ENCODE peak calls at places on chromosome 4, in nine cellular contexts. K is vagina; V is tibial nerve; P is suprapubic skin; C is IMR-90; W is sigmoid colon; M is CD4-positive, CD25-positive, alpha-beta regulatory T cell; U is psoas muscle; N is WERI-Rb-1. T is an unnamed sample.

GRCh38 chr4:105466580-105466979 is 7.3 kb downstream of the PPA2 start:
- DNase-seq in K (no peak), V (no peak), P (no peak), C (no peak), W (no peak), M (no peak), U (no peak), N (no peak), T (no peak)

GRCh38 chr4:105433421-105433820 is 40.4 kb downstream of the PPA2 start:
- DNase-seq in K (no peak), V (no peak), P (no peak), C (no peak), W (no peak), M (no peak), U (no peak), N (no peak), T (no peak)

GRCh38 chr4:75729836-75730235 is 5.5 kb downstream of the USO1 start:
- DNase-seq in K (no peak), V (no peak), P (no peak), C (no peak), W (no peak), M (no peak), U (no peak), N (no peak), T (no peak)

GRCh38 chr4:83083925-83084475 is 30.5 kb downstream of the PLAC8 start:
- DNase-seq in K (no peak), V (no peak), P (no peak), C (no peak), W (no peak), M (peak), U (no peak), N (no peak), T (no peak)

GRCh38 chr4:25795091-25795490 is 67.7 kb downstream of the SEL1L3 start:
- DNase-seq in K (no peak), V (no peak), P (no peak), C (no peak), W (no peak), M (no peak), U (no peak), N (no peak), T (no peak)

GRCh38 chr4:83205760-83206159 is 78.8 kb downstream of the COQ2 start:
- DNase-seq in K (no peak), V (no peak), P (no peak), C (no peak), W (no peak), M (no peak), U (no peak), N (no peak), T (no peak)

GRCh38 chr4:79253930-79254329 is 71.9 kb downstream of the NAA11 start:
- DNase-seq in K (no peak), V (no peak), P (no peak), C (no peak), W (no peak), M (no peak), U (no peak), N (no peak), T (no peak)

GRCh38 chr4:79042079-79042674 is 102.9 kb upstream of the PAQR3 start:
- DNase-seq in K (no peak), V (peak), P (no peak), C (peak), W (no peak), M (no peak), U (no peak), N (peak), T (no peak)

GRCh38 chr4:152696764-152697250 is 17.0 kb upstream of the TMEM154 start:
- DNase-seq in K (no peak), V (peak), P (no peak), C (peak), W (no peak), M (peak), U (no peak), N (no peak), T (no peak)

GRCh38 chr4:74615411-74615810 is 170.5 kb downstream of the AREG start:
- DNase-seq in K (no peak), V (no peak), P (no peak), C (no peak), W (no peak), M (no peak), U (no peak), N (peak), T (no peak)

GRCh38 chr4:39613093-39613656 is 25.5 kb downstream of the SMIM14 start:
- DNase-seq in K (no peak), V (no peak), P (no peak), C (peak), W (no peak), M (no peak), U (no peak), N (no peak), T (no peak)

GRCh38 chr4:124234771-124235170 is 477.8 kb downstream of the ANKRD50 start:
- DNase-seq in K (no peak), V (no peak), P (no peak), C (no peak), W (no peak), M (no peak), U (no peak), N (no peak), T (no peak)

GRCh38 chr4:100372432-100372831 is 145.4 kb downstream of the EMCN start:
- DNase-seq in K (no peak), V (no peak), P (no peak), C (no peak), W (no peak), M (no peak), U (no peak), N (peak), T (no peak)

GRCh38 chr4:6562931-6563901 is 11.8 kb upstream of the MAN2B2 start:
- DNase-seq in K (no peak), V (no peak), P (no peak), C (no peak), W (no peak), M (no peak), U (no peak), N (no peak), T (no peak)

GRCh38 chr4:176897226-176897625 is 104.5 kb upstream of the VEGFC start:
- DNase-seq in K (no peak), V (no peak), P (no peak), C (no peak), W (no peak), M (no peak), U (no peak), N (no peak), T (no peak)

GRCh38 chr4:173334891-173335754 is 965 bp upstream of the HMGB2 start:
- DNase-seq in K (no peak), V (no peak), P (peak), C (peak), W (peak), M (peak), U (peak), N (peak), T (peak)

GRCh38 chr4:21986312-21986711 is 37.7 kb upstream of the KCNIP4 start:
- DNase-seq in K (no peak), V (no peak), P (no peak), C (no peak), W (no peak), M (no peak), U (no peak), N (no peak), T (no peak)

GRCh38 chr4:138494931-138495330 is 252.8 kb upstream of the SLC7A11 start:
- DNase-seq in K (no peak), V (no peak), P (no peak), C (peak), W (no peak), M (no peak), U (no peak), N (peak), T (no peak)

GRCh38 chr4:73859614-73860088 is 6.6 kb downstream of the PF4V1 start:
- DNase-seq in K (no peak), V (no peak), P (no peak), C (peak), W (no peak), M (no peak), U (no peak), N (no peak), T (no peak)

GRCh38 chr4:40377462-40378385 is 42.6 kb downstream of the CHRNA9 start:
- DNase-seq in K (no peak), V (no peak), P (no peak), C (peak), W (no peak), M (no peak), U (no peak), N (no peak), T (no peak)

GRCh38 chr4:17309567-17310268 is 202.2 kb downstream of the QDPR start:
- DNase-seq in K (no peak), V (no peak), P (no peak), C (peak), W (no peak), M (no peak), U (no peak), N (no peak), T (no peak)

GRCh38 chr4:140308366-140309123 is 64.9 kb upstream of the SCOC start:
- DNase-seq in K (no peak), V (no peak), P (peak), C (peak), W (peak), M (no peak), U (peak), N (no peak), T (no peak)

GRCh38 chr4:28254003-28254402 is 1393.4 kb downstream of the STIM2 start:
- DNase-seq in K (no peak), V (no peak), P (no peak), C (no peak), W (no peak), M (no peak), U (no peak), N (peak), T (peak)

GRCh38 chr4:110175634-110176033 is 22.8 kb downstream of the ELOVL6 start:
- DNase-seq in K (no peak), V (no peak), P (no peak), C (peak), W (no peak), M (no peak), U (no peak), N (no peak), T (no peak)

GRCh38 chr4:123776267-123776666 is 379.7 kb downstream of the SPRY1 start:
- DNase-seq in K (no peak), V (no peak), P (no peak), C (no peak), W (no peak), M (no peak), U (no peak), N (no peak), T (no peak)

GRCh38 chr4:3270141-3270611 is 21.2 kb downstream of the MSANTD1 start:
- DNase-seq in K (no peak), V (no peak), P (no peak), C (no peak), W (peak), M (no peak), U (peak), N (no peak), T (no peak)

GRCh38 chr4:108272046-108272445 is 103.3 kb upstream of the LEF1 start:
- DNase-seq in K (no peak), V (no peak), P (no peak), C (peak), W (no peak), M (no peak), U (no peak), N (no peak), T (no peak)

GRCh38 chr4:131426023-131426758 is 1722.9 kb upstream of the PCDH10 start:
- DNase-seq in K (no peak), V (no peak), P (no peak), C (no peak), W (no peak), M (no peak), U (no peak), N (no peak), T (no peak)

GRCh38 chr4:122293374-122294365 is 85.1 kb upstream of the ADAD1 start:
- DNase-seq in K (no peak), V (no peak), P (peak), C (no peak), W (no peak), M (no peak), U (no peak), N (peak), T (no peak)

DNA sequence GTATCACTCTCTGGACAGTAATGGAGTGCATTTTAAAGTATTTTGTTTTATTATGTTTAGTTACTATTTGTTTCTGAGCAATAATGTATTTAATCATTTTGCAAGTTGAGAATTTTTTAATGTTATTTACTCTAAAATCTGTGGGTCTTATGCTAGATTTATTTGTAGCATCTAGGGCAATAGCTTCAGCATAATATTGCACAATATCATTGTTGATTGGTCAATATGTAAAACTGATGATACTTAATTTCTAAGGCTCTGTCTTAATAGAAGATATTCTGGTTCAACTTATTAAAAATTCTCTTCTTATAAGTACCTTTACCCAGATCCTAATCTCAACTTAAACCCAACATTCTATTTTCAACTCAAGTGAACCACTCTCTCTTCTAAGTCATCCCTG is 11.5 kb downstream of the SFRP2 start:
- DNase-seq in K (no peak), V (no peak), P (no peak), C (no peak), W (no peak), M (no peak), U (no peak), N (no peak), T (no peak)
- H3K27ac ChIP-seq in K (no peak), V (no peak), P (no peak), C (no peak), W (no peak), M (no peak), U (no peak), N (no peak), T (no peak)

GRCh38 chr4:119048446-119048845 is 87.2 kb upstream of the MYOZ2 start:
- DNase-seq in K (no peak), V (no peak), P (no peak), C (no peak), W (no peak), M (no peak), U (no peak), N (no peak), T (no peak)

GRCh38 chr4:119041951-119042560 is 93.6 kb upstream of the MYOZ2 start:
- DNase-seq in K (no peak), V (peak), P (no peak), C (peak), W (peak), M (peak), U (no peak), N (peak), T (no peak)

GRCh38 chr4:119040711-119041185 is 94.9 kb upstream of the MYOZ2 start:
- DNase-seq in K (no peak), V (peak), P (no peak), C (peak), W (no peak), M (no peak), U (peak), N (no peak), T (no peak)

GRCh38 chr4:119046263-119046662 is 89.4 kb upstream of the MYOZ2 start:
- DNase-seq in K (no peak), V (no peak), P (no peak), C (no peak), W (peak), M (no peak), U (peak), N (no peak), T (no peak)

DNA sequence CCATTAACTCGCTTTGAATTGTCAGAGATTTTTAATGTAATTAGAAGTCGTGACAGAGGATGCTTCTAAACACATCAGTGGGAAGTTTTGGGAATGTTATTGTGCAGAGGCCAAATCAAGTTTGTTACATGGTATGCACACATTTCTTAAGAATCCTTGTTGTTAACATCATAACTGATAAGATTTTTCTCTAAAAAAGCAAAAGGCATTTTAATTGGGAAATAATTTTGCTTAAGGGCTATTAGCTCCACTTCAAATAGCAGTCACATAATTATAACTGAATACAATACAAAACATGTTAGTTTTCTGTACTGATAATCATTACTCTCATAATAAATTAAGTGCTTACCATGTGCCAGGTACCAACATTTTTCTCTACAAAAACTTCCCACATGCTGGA is 90.7 kb upstream of the MYOZ2 start:
- DNase-seq in K (no peak), V (no peak), P (no peak), C (no peak), W (no peak), M (no peak), U (no peak), N (no peak), T (no peak)
- H3K27ac ChIP-seq in K (no peak), V (no peak), P (no peak), C (no peak), W (peak), M (no peak), U (peak), N (no peak), T (no peak)

GRCh38 chr4:186227221-186227620 is at the start of gene KLKB1:
- DNase-seq in K (no peak), V (no peak), P (no peak), C (no peak), W (no peak), M (no peak), U (no peak), N (no peak), T (no peak)

GRCh38 chr4:186228514-186228894 is 1.2 kb downstream of the KLKB1 start:
- DNase-seq in K (no peak), V (no peak), P (no peak), C (no peak), W (no peak), M (no peak), U (no peak), N (no peak), T (no peak)

GRCh38 chr4:186227744-186228513 is 622 bp downstream of the KLKB1 start:
- DNase-seq in K (no peak), V (no peak), P (no peak), C (no peak), W (no peak), M (no peak), U (no peak), N (no peak), T (no peak)

GRCh38 chr4:186226521-186227189 is 652 bp upstream of the KLKB1 start:
- DNase-seq in K (no peak), V (no peak), P (no peak), C (no peak), W (no peak), M (no peak), U (no peak), N (no peak), T (peak)

GRCh38 chr4:186225848-186226247 is 1.5 kb upstream of the KLKB1 start:
- DNase-seq in K (no peak), V (no peak), P (no peak), C (no peak), W (no peak), M (no peak), U (no peak), N (no peak), T (no peak)
- H3K27ac ChIP-seq in K (no peak), V (no peak), P (no peak), C (no peak), W (no peak), M (no peak), U (no peak), N (no peak), T (no peak)

DNA sequence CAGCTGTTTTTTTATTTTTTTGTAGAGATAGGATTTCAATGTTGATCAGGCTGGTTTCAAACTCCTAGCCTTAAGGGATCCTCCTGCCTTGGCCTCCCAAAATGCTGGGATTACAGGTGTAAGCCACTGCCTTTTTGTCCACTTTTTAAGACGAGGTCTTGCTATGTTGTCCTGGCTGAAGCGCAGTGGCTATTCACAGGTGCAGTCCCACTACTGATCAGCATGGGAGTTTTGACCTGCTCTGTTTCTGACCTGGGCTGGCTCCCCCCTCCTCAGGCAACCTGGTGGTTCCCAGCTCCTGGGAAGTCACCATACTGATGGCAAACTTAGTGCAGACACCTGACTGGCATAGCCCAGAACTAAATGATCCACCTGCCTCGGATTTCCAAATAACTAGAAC is 2.3 kb upstream of the NSD2 start:
- DNase-seq in K (no peak), V (no peak), P (no peak), C (no peak), W (no peak), M (no peak), U (no peak), N (no peak), T (no peak)
- H3K27ac ChIP-seq in K (no peak), V (no peak), P (no peak), C (no peak), W (no peak), M (peak), U (no peak), N (no peak), T (no peak)

DNA sequence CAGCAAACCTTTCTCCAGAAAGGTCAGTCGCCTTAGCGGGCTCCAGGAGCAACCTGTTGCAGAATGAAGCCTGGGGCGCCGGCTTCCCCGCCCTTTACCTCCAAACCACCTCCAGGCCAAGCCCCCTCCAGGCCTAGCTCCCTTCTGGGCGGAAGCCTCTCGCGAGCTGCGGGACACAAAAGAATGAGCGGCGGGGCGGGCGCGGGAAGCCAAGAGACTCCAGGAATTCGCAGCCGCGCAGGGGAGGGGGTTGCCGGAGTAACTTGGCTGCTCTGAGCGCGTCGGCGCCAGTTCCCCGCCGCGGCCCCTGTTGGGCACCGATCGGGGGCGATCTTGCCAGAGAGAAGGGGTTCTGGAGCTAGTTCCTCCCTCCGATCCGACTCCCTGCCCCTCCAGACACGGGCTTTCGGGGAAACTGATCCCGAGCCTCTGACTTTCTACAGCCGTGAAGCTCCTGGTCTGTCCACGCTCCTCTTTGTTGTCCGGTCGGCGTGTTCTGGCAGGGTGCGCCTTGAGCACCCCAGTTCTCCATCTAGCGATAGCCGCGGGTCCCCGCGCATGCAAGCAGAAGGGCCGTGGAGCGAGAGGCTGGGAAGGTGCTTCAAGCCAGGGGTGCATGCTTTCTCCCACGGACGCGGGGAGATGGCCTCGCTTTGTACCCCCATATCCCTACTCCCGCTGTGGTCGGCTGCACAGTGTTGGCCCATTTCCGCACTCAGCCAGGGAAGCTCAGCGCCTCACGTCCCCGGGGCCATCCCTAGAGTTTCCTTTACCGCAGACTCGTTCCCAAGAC is 1.2 kb downstream of the PROM1 start:
- DNase-seq in K (no peak), V (no peak), P (no peak), C (no peak), W (no peak), M (no peak), U (no peak), N (peak), T (peak)
- H3K27ac ChIP-seq in K (no peak), V (no peak), P (no peak), C (no peak), W (peak), M (no peak), U (no peak), N (peak), T (no peak)

GRCh38 chr4:146637853-146638800 is 566 bp upstream of the POU4F2 start:
- DNase-seq in K (no peak), V (no peak), P (no peak), C (no peak), W (no peak), M (no peak), U (no peak), N (peak), T (no peak)
- H3K27ac ChIP-seq in K (no peak), V (no peak), P (no peak), C (no peak), W (no peak), M (no peak), U (no peak), N (peak), T (no peak)

GRCh38 chr4:15232725-15233597 is 194.9 kb upstream of the C1QTNF7 start:
- DNase-seq in K (no peak), V (no peak), P (no peak), C (peak), W (no peak), M (peak), U (no peak), N (peak), T (no peak)

GRCh38 chr4:15234585-15235126 is 193.2 kb upstream of the C1QTNF7 start:
- DNase-seq in K (no peak), V (peak), P (no peak), C (peak), W (no peak), M (no peak), U (no peak), N (no peak), T (no peak)

GRCh38 chr4:15234101-15234500 is 193.7 kb upstream of the C1QTNF7 start:
- DNase-seq in K (no peak), V (no peak), P (no peak), C (peak), W (no peak), M (no peak), U (no peak), N (no peak), T (no peak)

GRCh38 chr4:15231265-15232091 is 196.4 kb upstream of the C1QTNF7 start:
- DNase-seq in K (no peak), V (peak), P (peak), C (peak), W (peak), M (peak), U (peak), N (peak), T (peak)

GRCh38 chr4:15233626-15234025 is 194.2 kb upstream of the C1QTNF7 start:
- DNase-seq in K (no peak), V (no peak), P (no peak), C (no peak), W (no peak), M (peak), U (no peak), N (no peak), T (no peak)
- H3K27ac ChIP-seq in K (peak), V (no peak), P (peak), C (peak), W (peak), M (no peak), U (peak), N (no peak), T (no peak)

T was measured in right lobe of liver.